ENCODE peak calls at places on chromosomes 11 and 22, in nine cellular contexts. V is GM10248; T is GM19239; L is AML-193; W is activated CD8-positive, alpha-beta memory T cell treated with anti-CD3 and anti-CD28 coated beads, Interleukin-2, amount 50 U/mL, for 48 hours; A is adipocyte; N is LoVo; B is stimulated activated CD4-positive, alpha-beta T cell treated with anti-CD3 and anti-CD28 coated beads, Interleukin-15, amount 100 ng/mL, for 1 hour; I is activated naive CD4-positive, alpha-beta T cell. G is an unnamed sample.

GRCh38 chr22:42074153-42074750 is at the start of gene PHETA2:
- DNase-seq in V (peak), T (peak), L (no peak), W (peak), A (peak), N (peak), B (no peak), I (no peak), G (no peak)

GRCh38 chr11:128424271-128424709 is 163.1 kb downstream of the ETS1 start:
- DNase-seq in V (no peak), T (no peak), L (no peak), W (no peak), A (no peak), N (no peak), B (no peak), I (no peak), G (no peak)

GRCh38 chr11:117814204-117814765 is 10.3 kb downstream of the FXYD2 start:
- DNase-seq in V (no peak), T (no peak), L (no peak), W (no peak), A (no peak), N (no peak), B (no peak), I (no peak), G (peak)

GRCh38 chr11:100738701-100739100 is 51.6 kb downstream of the ARHGAP42 start:
- DNase-seq in V (no peak), T (no peak), L (no peak), W (no peak), A (peak), N (no peak), B (no peak), I (no peak), G (peak)

GRCh38 chr22:21587803-21588611 is 20.5 kb downstream of the UBE2L3 start:
- DNase-seq in V (peak), T (peak), L (no peak), W (peak), A (no peak), N (no peak), B (no peak), I (no peak), G (no peak)

GRCh38 chr11:21465920-21466319 is 727.0 kb upstream of the ANO5 start:
- DNase-seq in V (no peak), T (no peak), L (no peak), W (no peak), A (no peak), N (no peak), B (no peak), I (no peak), G (no peak)

GRCh38 chr11:79441159-79441875 is 487 bp upstream of the TENM4 start:
- DNase-seq in V (no peak), T (no peak), L (no peak), W (no peak), A (no peak), N (no peak), B (no peak), I (no peak), G (no peak)

GRCh38 chr11:78622666-78623065 is 48.0 kb upstream of the NARS2 start:
- DNase-seq in V (no peak), T (no peak), L (no peak), W (no peak), A (no peak), N (no peak), B (no peak), I (no peak), G (no peak)

GRCh38 chr11:2590951-2591754 is 108.6 kb downstream of the KCNQ1OT1 start:
- DNase-seq in V (peak), T (peak), L (no peak), W (no peak), A (no peak), N (no peak), B (no peak), I (no peak), G (no peak)

GRCh38 chr11:113387605-113388211 is at the start of gene ANKK1:
- DNase-seq in V (no peak), T (no peak), L (no peak), W (no peak), A (no peak), N (peak), B (no peak), I (no peak), G (no peak)

GRCh38 chr22:37135023-37135422 is 14.7 kb downstream of the IL2RB start:
- DNase-seq in V (no peak), T (no peak), L (no peak), W (no peak), A (no peak), N (no peak), B (no peak), I (no peak), G (no peak)

GRCh38 chr22:42065408-42066132 is 5.0 kb downstream of the NAGA start:
- DNase-seq in V (no peak), T (no peak), L (no peak), W (peak), A (no peak), N (no peak), B (no peak), I (no peak), G (no peak)

GRCh38 chr22:41925783-41926460 is 684 bp downstream of the TNFRSF13C start:
- DNase-seq in V (peak), T (no peak), L (no peak), W (peak), A (peak), N (no peak), B (peak), I (peak), G (no peak)

GRCh38 chr11:118661425-118662301 is 17.8 kb downstream of the TREH start:
- DNase-seq in V (no peak), T (no peak), L (no peak), W (no peak), A (no peak), N (no peak), B (no peak), I (no peak), G (no peak)

GRCh38 chr11:115775846-115776245 is 271.6 kb upstream of the CADM1 start:
- DNase-seq in V (no peak), T (no peak), L (no peak), W (no peak), A (no peak), N (no peak), B (no peak), I (no peak), G (no peak)

GRCh38 chr11:86446924-86447285 is 72.2 kb downstream of the CCDC81 start:
- DNase-seq in V (no peak), T (no peak), L (no peak), W (no peak), A (no peak), N (no peak), B (no peak), I (no peak), G (no peak)

GRCh38 chr11:47004595-47005033 is 68.1 kb downstream of the CSTPP1 start:
- DNase-seq in V (no peak), T (no peak), L (peak), W (no peak), A (peak), N (no peak), B (no peak), I (no peak), G (peak)

GRCh38 chr11:46363455-46363920 is 16.2 kb downstream of the DGKZ start:
- DNase-seq in V (no peak), T (no peak), L (no peak), W (no peak), A (peak), N (no peak), B (no peak), I (no peak), G (no peak)

GRCh38 chr11:123603666-123604065 is 50.8 kb downstream of the SCN3B start:
- DNase-seq in V (no peak), T (no peak), L (no peak), W (no peak), A (no peak), N (no peak), B (no peak), I (no peak), G (no peak)

GRCh38 chr11:128908391-128909246 is 17.5 kb downstream of the KCNJ5 start:
- DNase-seq in V (no peak), T (no peak), L (peak), W (no peak), A (peak), N (peak), B (no peak), I (no peak), G (peak)

GRCh38 chr11:15114501-15115475 is at the start of gene INSC:
- DNase-seq in V (no peak), T (no peak), L (no peak), W (no peak), A (peak), N (no peak), B (no peak), I (no peak), G (no peak)

GRCh38 chr11:2518112-2518982 is 73.5 kb downstream of the KCNQ1 start:
- DNase-seq in V (no peak), T (no peak), L (no peak), W (peak), A (no peak), N (no peak), B (peak), I (no peak), G (no peak)

G was measured in renal cortical epithelial cell.